ENCODE peak calls at places on chromosome 1, in four cellular contexts. A, M, S and H are unnamed samples.

GRCh38 chr1:23475134-23475628 is 8.8 kb downstream of the ASAP3 start:
- DNase-seq in A (peak), M (no peak), S (peak), H (no peak)

GRCh38 chr1:154689063-154689462 is 81.1 kb upstream of the ADAR start:
- DNase-seq in A (no peak), M (no peak), S (no peak), H (no peak)

GRCh38 chr1:207849016-207849415 is 61.9 kb downstream of the CD34 start:
- DNase-seq in A (no peak), M (no peak), S (no peak), H (no peak)

GRCh38 chr1:90940746-90941145 is 81.1 kb downstream of the ZNF644 start:
- DNase-seq in A (no peak), M (no peak), S (no peak), H (no peak)

GRCh38 chr1:167926486-167926997 is 9.9 kb upstream of the DCAF6 start:
- DNase-seq in A (no peak), M (no peak), S (no peak), H (no peak)

GRCh38 chr1:90133133-90133532 is 138.2 kb downstream of the ZNF326 start:
- DNase-seq in A (no peak), M (peak), S (no peak), H (no peak)

GRCh38 chr1:198072177-198072576 is 84.6 kb upstream of the NEK7 start:
- DNase-seq in A (no peak), M (no peak), S (no peak), H (no peak)

GRCh38 chr1:29736582-29737188 is 500.4 kb downstream of the PTPRU start:
- DNase-seq in A (no peak), M (peak), S (peak), H (no peak)

GRCh38 chr1:20087668-20088067 is 17.7 kb downstream of the PLA2G5 start:
- DNase-seq in A (no peak), M (no peak), S (no peak), H (no peak)

GRCh38 chr1:214280386-214281029 is 451 bp upstream of the SMYD2 start:
- DNase-seq in A (no peak), M (no peak), S (peak), H (peak)

GRCh38 chr1:166176416-166176815 is 9.6 kb upstream of the FAM78B start:
- DNase-seq in A (no peak), M (no peak), S (no peak), H (no peak)

GRCh38 chr1:198271467-198271866 is 114.7 kb downstream of the NEK7 start:
- DNase-seq in A (no peak), M (no peak), S (no peak), H (no peak)

GRCh38 chr1:67970088-67970487 is 80.3 kb downstream of the DIRAS3 start:
- DNase-seq in A (peak), M (no peak), S (no peak), H (no peak)

GRCh38 chr1:82318265-82318664 is 517.5 kb downstream of the ADGRL2 start:
- DNase-seq in A (no peak), M (no peak), S (no peak), H (no peak)

GRCh38 chr1:8031176-8031785 is 5.2 kb upstream of the ERRFI1 start:
- DNase-seq in A (no peak), M (no peak), S (peak), H (no peak)

GRCh38 chr1:108503062-108503740 is 53.1 kb downstream of the NBPF6 start:
- DNase-seq in A (peak), M (no peak), S (no peak), H (no peak)

GRCh38 chr1:1185101-1185765 is 11.6 kb downstream of the TTLL10 start:
- DNase-seq in A (no peak), M (no peak), S (no peak), H (no peak)

GRCh38 chr1:107058245-107059032 is 2.0 kb downstream of the PRMT6 start:
- DNase-seq in A (no peak), M (no peak), S (no peak), H (no peak)

GRCh38 chr1:55376894-55377293 is 161.7 kb upstream of the USP24 start:
- DNase-seq in A (no peak), M (no peak), S (no peak), H (no peak)

GRCh38 chr1:55378582-55378981 is 163.4 kb upstream of the USP24 start:
- DNase-seq in A (no peak), M (peak), S (no peak), H (peak)

GRCh38 chr1:55374801-55375616 is 159.8 kb upstream of the USP24 start:
- DNase-seq in A (no peak), M (no peak), S (no peak), H (peak)

GRCh38 chr1:55380313-55380970 is 165.3 kb upstream of the USP24 start:
- DNase-seq in A (no peak), M (no peak), S (no peak), H (peak)

DNA sequence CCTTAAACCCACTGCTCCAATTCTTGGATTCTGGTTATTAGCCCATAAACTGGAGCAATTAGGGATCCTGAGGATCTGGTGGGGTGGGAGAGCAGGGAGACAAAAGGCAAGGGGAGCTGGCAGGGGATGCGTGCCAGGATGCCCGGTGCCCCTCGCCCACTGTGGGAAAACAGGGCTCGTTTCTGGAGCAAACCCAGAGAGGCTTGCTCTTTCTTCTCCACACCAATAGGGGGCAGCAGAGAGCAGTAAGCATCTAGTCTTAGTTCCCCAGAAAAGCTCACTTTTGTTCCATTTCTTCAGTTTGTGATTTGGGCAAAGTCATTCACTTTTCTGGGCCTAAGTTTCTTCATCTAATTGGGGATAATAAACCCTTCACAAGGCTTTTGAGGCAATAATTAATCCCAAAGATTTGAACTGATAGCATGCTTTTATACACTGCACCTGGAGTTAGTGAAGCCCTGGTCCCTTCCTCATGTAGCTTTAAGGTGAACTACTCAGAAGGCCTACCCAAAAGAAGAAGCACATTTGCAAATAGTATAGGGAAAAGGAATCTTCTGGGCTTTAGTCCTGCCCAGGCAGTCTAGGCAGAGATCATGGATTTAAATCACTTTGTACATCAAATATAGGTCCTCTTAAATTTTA is 160.6 kb upstream of the USP24 start:
- DNase-seq in A (no peak), M (peak), S (peak), H (peak)
- TF ChIP-seq CTCF in A (peak), M (peak), S (peak), H (peak)

DNA sequence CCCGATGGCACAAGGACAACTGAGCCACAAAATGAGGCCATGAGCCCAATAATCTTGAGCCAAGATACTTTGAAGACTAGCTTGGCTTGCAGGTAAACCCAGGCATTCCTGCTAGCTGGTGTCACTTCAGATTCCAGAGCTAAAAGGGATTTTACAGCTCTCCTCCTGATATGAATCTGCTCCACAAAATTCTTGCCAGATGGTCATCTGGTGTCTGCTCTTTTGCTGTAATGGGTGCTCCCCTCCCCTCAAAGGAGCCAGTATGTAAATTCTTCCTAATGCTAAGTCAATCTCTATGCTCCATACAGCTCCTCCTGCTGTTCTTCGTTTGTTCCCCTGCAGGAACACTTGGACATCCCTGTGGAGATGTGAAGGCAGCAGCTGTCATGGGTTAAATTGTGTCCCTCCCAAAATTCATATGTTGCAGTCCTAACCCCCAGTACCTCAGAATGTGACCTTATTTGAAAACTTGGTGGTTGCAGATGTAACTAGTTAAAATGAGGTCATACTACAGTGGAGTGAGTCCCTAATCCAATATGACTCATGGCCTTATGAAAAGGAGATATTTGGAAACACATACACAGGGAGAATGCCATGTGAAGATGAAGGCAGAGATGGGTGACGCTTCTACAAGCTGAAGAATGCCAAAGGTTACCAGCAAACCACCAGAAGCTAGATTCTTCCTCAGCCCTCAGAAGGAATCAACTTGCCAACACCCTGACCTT is 180.6 kb upstream of the PALMD start:
- DNase-seq in A (peak), M (no peak), S (no peak), H (no peak)
- TF ChIP-seq CTCF in A (peak), M (no peak), S (no peak), H (no peak)

DNA sequence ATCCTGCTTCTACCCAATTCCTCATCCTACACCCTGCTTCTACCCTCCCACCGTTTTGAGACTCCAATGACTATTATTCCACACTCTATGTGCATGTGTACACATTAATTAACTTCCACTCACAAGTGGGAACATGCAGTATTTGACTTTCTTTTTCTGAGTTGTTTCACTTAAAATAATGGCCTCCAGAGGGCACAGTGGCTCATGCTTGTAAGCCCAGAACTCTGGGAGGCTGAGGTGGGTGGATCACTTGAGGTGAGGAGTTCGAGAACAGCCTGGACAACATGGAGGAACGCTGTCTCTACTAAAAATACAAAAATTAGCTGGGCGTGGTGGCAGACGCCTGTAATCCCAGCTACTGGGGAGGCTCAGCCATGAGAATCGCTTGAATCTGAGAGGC is 464.8 kb downstream of the PTBP2 start:
- DNase-seq in A (no peak), M (no peak), S (no peak), H (no peak)
- TF ChIP-seq CTCF in A (peak), M (peak), S (peak), H (no peak)

GRCh38 chr1:41481109-41481775 is 3.2 kb downstream of the EDN2 start:
- DNase-seq in A (no peak), M (no peak), S (no peak), H (no peak)

GRCh38 chr1:41479808-41480160 is 4.7 kb downstream of the EDN2 start:
- DNase-seq in A (no peak), M (no peak), S (no peak), H (no peak)

GRCh38 chr1:41482001-41482765 is 2.3 kb downstream of the EDN2 start:
- DNase-seq in A (no peak), M (no peak), S (no peak), H (no peak)

GRCh38 chr1:41479000-41479807 is 5.3 kb downstream of the EDN2 start:
- DNase-seq in A (no peak), M (no peak), S (no peak), H (no peak)

GRCh38 chr1:41480204-41481108 is 4.0 kb downstream of the EDN2 start:
- DNase-seq in A (no peak), M (no peak), S (no peak), H (no peak)
- TF ChIP-seq CTCF in A (no peak), M (no peak), S (no peak), H (no peak)

GRCh38 chr1:156123356-156124196 is 9.1 kb downstream of the LMNA start:
- DNase-seq in A (peak), M (no peak), S (peak), H (peak)
- TF ChIP-seq CTCF in A (peak), M (no peak), S (peak), H (no peak)

GRCh38 chr1:54105080-54105479 is 47.7 kb downstream of the CDCP2 start:
- DNase-seq in A (no peak), M (no peak), S (no peak), H (peak)

GRCh38 chr1:54109131-54110105 is 43.4 kb downstream of the CDCP2 start:
- DNase-seq in A (no peak), M (no peak), S (no peak), H (no peak)

GRCh38 chr1:54105736-54106269 is 47.0 kb downstream of the CDCP2 start:
- DNase-seq in A (no peak), M (no peak), S (no peak), H (no peak)

GRCh38 chr1:54108156-54108555 is 44.6 kb downstream of the CDCP2 start:
- DNase-seq in A (no peak), M (no peak), S (no peak), H (no peak)

DNA sequence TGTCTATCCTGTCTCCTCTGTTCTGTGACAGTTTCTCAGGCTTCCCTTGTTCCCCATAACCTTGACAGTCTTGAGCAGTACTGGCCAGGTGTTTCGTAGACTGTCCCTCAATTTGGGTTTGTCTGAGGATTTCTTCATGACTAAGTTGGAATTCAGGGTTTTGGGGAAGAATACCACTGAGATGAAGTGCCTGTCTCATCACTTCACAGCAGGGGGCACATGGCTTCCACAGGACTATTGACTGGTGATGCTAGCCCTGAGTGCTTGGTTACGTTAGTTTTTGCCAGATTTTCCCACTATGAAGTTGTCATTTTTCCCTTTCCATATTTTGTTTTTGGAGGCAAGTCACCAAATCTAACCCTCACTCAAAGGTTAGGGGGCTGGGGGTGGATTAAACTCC is 45.7 kb downstream of the CDCP2 start:
- DNase-seq in A (no peak), M (no peak), S (no peak), H (peak)
- TF ChIP-seq CTCF in A (peak), M (peak), S (no peak), H (no peak)

DNA sequence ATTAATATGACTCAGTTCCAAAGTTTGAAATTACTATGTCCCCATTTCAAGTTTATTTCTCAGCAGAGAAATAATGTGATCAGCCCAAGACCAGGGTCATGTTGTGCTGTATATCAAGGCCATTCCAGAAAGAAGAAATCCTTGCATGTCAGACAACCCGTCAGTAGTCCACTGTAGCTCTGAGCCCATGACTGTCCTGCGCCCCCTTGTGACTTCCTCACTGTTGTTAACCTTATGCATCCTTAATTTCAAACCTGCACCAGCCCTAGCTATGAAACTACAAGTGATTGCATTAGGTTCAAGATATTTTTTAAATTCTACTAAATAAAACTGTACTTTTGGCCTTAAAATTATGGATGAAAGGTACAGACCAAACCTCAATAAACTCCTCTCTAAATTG is 133.0 kb downstream of the LRRC7 start:
- DNase-seq in A (no peak), M (no peak), S (no peak), H (no peak)
- TF ChIP-seq CTCF in A (peak), M (peak), S (no peak), H (no peak)